ENCODE peak calls at places on chromosomes 16 and 17, in ten cellular contexts. S, O, G, N, K, T, X, D, F and P are unnamed samples.

GRCh38 chr17:4327638-4328037 is 38.8 kb downstream of the UBE2G1 start:
- DNase-seq in O (no peak), F (peak), S (no peak), K (no peak), G (peak), T (no peak), X (no peak), N (no peak), D (no peak), P (no peak)

GRCh38 chr16:477758-478157 is 49.8 kb upstream of the CAPN15 start:
- DNase-seq in F (no peak), N (no peak), K (no peak), S (no peak), D (no peak), T (no peak), G (no peak), X (no peak), O (no peak), P (no peak)

GRCh38 chr16:1308036-1308976 is 1.1 kb upstream of the UBE2I start:
- DNase-seq in N (no peak), S (no peak), G (peak), X (no peak), F (no peak), K (no peak), D (no peak), O (no peak), T (peak), P (no peak)

GRCh38 chr16:87465306-87465705 is 27.5 kb downstream of the ZCCHC14 start:
- DNase-seq in D (no peak), T (peak), K (no peak), N (peak), F (peak), O (no peak), S (no peak), X (no peak), G (no peak), P (no peak)

GRCh38 chr17:7094661-7095064 is 14.6 kb upstream of the CLEC10A start:
- DNase-seq in T (no peak), D (no peak), S (no peak), X (no peak), G (no peak), K (no peak), F (no peak), N (no peak), O (no peak), P (no peak)

GRCh38 chr16:23833960-23834685 is 1.7 kb upstream of the PRKCB start:
- DNase-seq in F (no peak), G (no peak), T (no peak), S (no peak), K (no peak), O (peak), D (no peak), N (no peak), X (no peak), P (no peak)

GRCh38 chr17:66834919-66835454 is at the start of gene CACNG5:
- DNase-seq in G (peak), O (no peak), K (no peak), D (peak), X (no peak), T (no peak), F (peak), N (no peak), S (no peak), P (peak)

GRCh38 chr17:37399404-37399803 is 7.2 kb downstream of the ACACA start:
- DNase-seq in S (no peak), O (no peak), K (no peak), D (no peak), X (no peak), F (peak), G (no peak), T (no peak), N (no peak), P (no peak)

GRCh38 chr16:50666658-50667496 is 14.2 kb downstream of the SNX20 start:
- DNase-seq in S (peak), T (no peak), G (no peak), F (no peak), O (peak), D (no peak), N (no peak), X (no peak), K (no peak), P (no peak)

GRCh38 chr16:3857189-3858013 is 23.1 kb downstream of the CREBBP start:
- DNase-seq in N (no peak), D (no peak), F (peak), T (peak), S (no peak), X (no peak), G (no peak), K (no peak), O (no peak), P (no peak)

GRCh38 chr16:58306327-58306726 is 11.5 kb upstream of the PRSS54 start:
- DNase-seq in X (no peak), F (no peak), N (peak), O (peak), D (no peak), S (peak), T (no peak), G (no peak), K (no peak), P (no peak)

GRCh38 chr17:11239379-11239970 is 1.5 kb upstream of the SHISA6 start:
- DNase-seq in S (no peak), N (no peak), X (no peak), O (no peak), T (no peak), G (no peak), K (no peak), F (no peak), D (no peak), P (no peak)

GRCh38 chr17:40952675-40953074 is 14.1 kb downstream of the KRT39 start:
- DNase-seq in S (no peak), D (no peak), K (no peak), F (peak), O (no peak), X (no peak), N (no peak), T (no peak), G (no peak), P (no peak)

GRCh38 chr16:88977028-88977844 is at the start of gene CBFA2T3:
- DNase-seq in S (no peak), D (peak), K (no peak), O (no peak), F (no peak), G (no peak), N (peak), X (no peak), T (peak), P (peak)

GRCh38 chr17:76497979-76498885 is 3.0 kb downstream of the RHBDF2 start:
- DNase-seq in N (peak), D (peak), T (peak), S (no peak), G (peak), X (no peak), O (no peak), F (peak), K (no peak), P (no peak)

GRCh38 chr17:7618608-7619007 is 3.9 kb upstream of the FXR2 start:
- DNase-seq in N (no peak), O (no peak), T (no peak), K (no peak), G (no peak), X (no peak), D (no peak), F (no peak), S (no peak), P (no peak)

GRCh38 chr16:89309438-89310122 is 92.1 kb downstream of the ZNF778 start:
- DNase-seq in F (no peak), X (no peak), N (no peak), O (no peak), D (no peak), K (no peak), S (no peak), G (no peak), T (no peak), P (no peak)

GRCh38 chr17:64491034-64491860 is 5.6 kb downstream of the POLG2 start:
- DNase-seq in G (no peak), O (peak), N (peak), S (peak), X (no peak), T (no peak), F (no peak), K (no peak), D (no peak), P (peak)

GRCh38 chr17:50889528-50890118 is 23.5 kb upstream of the TOB1 start:
- DNase-seq in N (no peak), K (no peak), F (no peak), S (no peak), T (no peak), D (no peak), X (no peak), G (no peak), O (no peak), P (no peak)

GRCh38 chr17:62800580-62800979 is 7.5 kb downstream of the MARCHF10 start:
- DNase-seq in T (no peak), S (no peak), D (no peak), O (no peak), G (no peak), F (peak), X (no peak), N (no peak), K (peak), P (no peak)

GRCh38 chr17:40922239-40922638 is 15.2 kb downstream of the KRT23 start:
- DNase-seq in K (no peak), G (peak), N (no peak), S (no peak), O (no peak), X (no peak), F (peak), D (no peak), T (peak), P (no peak)

GRCh38 chr16:79163666-79164377 is 436.7 kb downstream of the MAF start:
- DNase-seq in S (no peak), N (no peak), F (no peak), D (no peak), G (no peak), T (no peak), X (no peak), O (peak), K (peak), P (no peak)

GRCh38 chr17:51734462-51734861 is 424.1 kb downstream of the CA10 start:
- DNase-seq in G (no peak), K (peak), S (peak), F (peak), O (peak), N (peak), D (peak), T (no peak), X (no peak), P (no peak)

GRCh38 chr16:1057252-1057932 is 15.2 kb upstream of the SSTR5 start:
- DNase-seq in O (peak), N (peak), F (peak), D (peak), X (no peak), K (no peak), T (no peak), S (peak), G (peak), P (no peak)

GRCh38 chr17:64178011-64178825 is 48.3 kb upstream of the ERN1 start:
- DNase-seq in D (no peak), O (no peak), G (no peak), F (no peak), X (no peak), K (no peak), S (no peak), N (no peak), T (no peak), P (no peak)

GRCh38 chr17:64635647-64636305 is 26.3 kb downstream of the SMURF2 start:
- DNase-seq in S (no peak), N (no peak), O (peak), G (no peak), T (no peak), D (no peak), X (no peak), K (no peak), F (no peak), P (no peak)

GRCh38 chr16:48734220-48734619 is 124.2 kb upstream of the N4BP1 start:
- DNase-seq in X (no peak), O (no peak), G (no peak), F (no peak), K (no peak), N (no peak), D (no peak), S (no peak), T (no peak), P (no peak)

GRCh38 chr17:4272213-4272975 is 8.6 kb upstream of the ANKFY1 start:
- DNase-seq in X (no peak), S (no peak), N (no peak), O (no peak), G (no peak), D (no peak), F (no peak), K (no peak), T (no peak), P (no peak)

GRCh38 chr16:48965391-48965790 is 316.2 kb downstream of the CBLN1 start:
- DNase-seq in S (no peak), D (no peak), F (no peak), O (no peak), G (no peak), K (peak), X (no peak), N (no peak), T (no peak), P (no peak)

GRCh38 chr17:77281024-77281903 is 140.5 kb downstream of the SEC14L1 start:
- DNase-seq in O (peak), F (peak), K (peak), T (no peak), G (peak), N (peak), X (peak), D (peak), S (peak), P (peak)

GRCh38 chr16:54931757-54932660 is 1.3 kb downstream of the IRX5 start:
- DNase-seq in S (no peak), G (no peak), N (no peak), O (no peak), T (no peak), K (no peak), F (no peak), D (no peak), X (no peak), P (no peak)

GRCh38 chr16:50067290-50067853 is 1.6 kb downstream of the HEATR3 start:
- DNase-seq in T (no peak), X (no peak), G (peak), S (peak), O (peak), K (no peak), N (peak), F (peak), D (peak), P (peak)

GRCh38 chr16:80467961-80468360 is 72.8 kb upstream of the DYNLRB2 start:
- DNase-seq in S (no peak), F (no peak), T (no peak), D (no peak), X (no peak), N (no peak), K (no peak), G (no peak), O (no peak), P (no peak)

GRCh38 chr16:48203974-48204824 is 39.9 kb upstream of the LONP2 start:
- DNase-seq in N (peak), K (no peak), S (no peak), G (no peak), X (no peak), O (no peak), T (no peak), F (no peak), D (no peak), P (no peak)

GRCh38 chr17:69485901-69486643 is 71.6 kb downstream of the MAP2K6 start:
- DNase-seq in T (no peak), X (no peak), K (no peak), O (no peak), S (no peak), G (no peak), D (no peak), F (no peak), N (no peak), P (no peak)

GRCh38 chr16:53743149-53743566 is 39.2 kb downstream of the FTO start:
- DNase-seq in S (peak), K (no peak), X (no peak), T (no peak), F (no peak), N (no peak), O (peak), D (peak), G (no peak), P (peak)

GRCh38 chr17:58786586-58787295 is 31.1 kb downstream of the PPM1E start:
- DNase-seq in G (peak), F (peak), S (no peak), T (no peak), N (no peak), O (no peak), K (no peak), X (no peak), D (no peak), P (peak)

GRCh38 chr17:12963505-12963904 is 54.3 kb downstream of the ELAC2 start:
- DNase-seq in G (no peak), T (no peak), N (no peak), O (no peak), D (no peak), F (no peak), K (no peak), S (no peak), X (no peak), P (no peak)